ENCODE peak calls at places on chromosomes 7 and 10, in four cellular contexts. D is GM12878, M is HepG2, U is K562. V is an unnamed sample.

GRCh38 chr7:81877890-81878289 is 108.0 kb upstream of the HGF start:
- DNase-seq in M (no peak), D (no peak), U (no peak), V (no peak)

GRCh38 chr10:43648392-43649148 is at the start of gene ZNF32:
- DNase-seq in U (peak; percentile 92), D (no peak), M (peak; percentile 67), V (peak; percentile 91)

GRCh38 chr7:42907316-42907715 is 4.6 kb downstream of the C7orf25 start:
- DNase-seq in D (no peak), M (no peak), U (no peak), V (no peak)

GRCh38 chr10:97542169-97543024 is 30.2 kb upstream of the ANKRD2 start:
- DNase-seq in U (peak; percentile 27), M (peak; percentile 28), D (no peak), V (no peak)

GRCh38 chr10:133094286-133094685 is 6.6 kb downstream of the ADGRA1 start:
- DNase-seq in U (no peak), D (no peak), M (no peak), V (no peak)

GRCh38 chr7:41994046-41994745 is 242.8 kb downstream of the GLI3 start:
- DNase-seq in U (no peak), M (no peak), D (no peak), V (no peak)

GRCh38 chr10:22932626-22933370 is 4.9 kb downstream of the ARMC3 start:
- DNase-seq in U (no peak), M (no peak), D (no peak), V (no peak)

GRCh38 chr10:117000580-117000979 is 4.4 kb downstream of the SHTN1 start:
- DNase-seq in M (no peak), D (no peak), U (peak; percentile 10), V (no peak)

GRCh38 chr10:52644678-52645434 is 127.7 kb downstream of the MBL2 start:
- DNase-seq in U (peak; percentile 24), D (no peak), M (peak; percentile 48), V (peak; percentile 62)

GRCh38 chr7:1176891-1177373 is 16.9 kb upstream of the ZFAND2A start:
- DNase-seq in U (peak; percentile 81), M (peak; percentile 39), D (peak; percentile 15), V (peak; percentile 78)

GRCh38 chr7:26620352-26620751 is 244.0 kb downstream of the SKAP2 start:
- DNase-seq in D (no peak), M (peak; percentile 46), U (peak; percentile 77), V (peak; percentile 25)

GRCh38 chr10:32144817-32145688 is 88.8 kb upstream of the KIF5B start:
- DNase-seq in D (no peak), M (no peak), U (no peak), V (no peak)

GRCh38 chr10:44571701-44572100 is 186.8 kb upstream of the CXCL12 start:
- DNase-seq in D (no peak), U (no peak), M (no peak), V (no peak)

GRCh38 chr10:71665456-71665855 is 54.1 kb downstream of the C10orf105 start:
- DNase-seq in U (no peak), M (no peak), D (no peak), V (no peak)

DNA sequence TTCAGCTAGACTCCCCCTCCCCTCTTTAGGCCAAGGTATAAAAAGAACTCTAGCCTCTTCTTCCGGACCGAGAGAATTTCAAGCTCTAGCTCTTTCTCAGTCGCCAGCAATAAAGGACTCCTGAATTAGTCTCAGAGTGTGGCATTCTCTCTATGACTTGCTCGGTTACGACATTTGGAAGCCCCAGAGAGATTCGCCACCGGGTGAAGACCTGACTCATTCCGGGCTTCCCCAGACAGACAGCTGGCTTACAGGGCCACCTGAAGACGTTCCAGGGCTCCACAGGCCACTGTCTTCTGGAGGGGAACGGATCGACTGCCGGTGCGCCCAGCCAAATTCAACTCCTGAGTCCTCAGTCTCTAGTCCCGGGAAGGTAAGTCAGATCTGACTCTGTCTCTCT is at the start of gene AKR1B15:
- DNase-seq in U (no peak), D (peak; percentile 62), M (no peak), V (no peak)
- TF ChIP-seq FOXK2 in U (no peak), D (no peak), M (no peak), V (no peak)

GRCh38 chr10:29794776-29795635 is 160.2 kb upstream of the SVIL start:
- DNase-seq in M (no peak), U (no peak), D (no peak), V (no peak)
- TF ChIP-seq FOXK2 in M (no peak), U (no peak), D (no peak), V (no peak)

GRCh38 chr7:28480595-28480994 is 68.3 kb downstream of the CREB5 start:
- DNase-seq in U (no peak), D (no peak), M (no peak), V (no peak)

GRCh38 chr7:28484276-28484675 is 72.0 kb downstream of the CREB5 start:
- DNase-seq in U (no peak), D (no peak), M (no peak), V (no peak)

GRCh38 chr7:28481131-28481926 is 69.0 kb downstream of the CREB5 start:
- DNase-seq in D (peak; percentile 85), M (no peak), U (no peak), V (no peak)

GRCh38 chr7:28483112-28483511 is 70.8 kb downstream of the CREB5 start:
- DNase-seq in D (no peak), M (no peak), U (no peak), V (no peak)

DNA sequence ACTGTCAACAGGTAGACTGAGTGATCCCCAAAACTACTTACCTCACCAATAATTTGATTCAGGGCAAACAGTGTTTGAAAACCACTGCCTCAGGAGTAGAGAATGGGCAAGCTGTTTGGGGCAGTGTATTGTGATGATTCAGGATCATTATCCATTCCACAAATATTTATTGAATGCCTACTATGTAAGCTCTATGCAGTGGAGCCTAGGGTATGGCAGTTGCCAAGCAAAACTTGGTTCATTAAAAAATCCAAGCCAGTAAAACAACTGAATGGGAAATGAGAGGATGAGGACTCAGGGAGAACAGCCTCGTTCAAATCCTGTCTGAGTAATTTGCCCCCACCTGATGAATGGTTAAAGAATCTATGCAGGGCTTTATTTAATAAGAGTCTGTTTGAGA is 71.5 kb downstream of the CREB5 start:
- DNase-seq in M (no peak), D (no peak), U (no peak), V (no peak)
- TF ChIP-seq FOXK2 in M (no peak), D (no peak), U (no peak), V (no peak)

DNA sequence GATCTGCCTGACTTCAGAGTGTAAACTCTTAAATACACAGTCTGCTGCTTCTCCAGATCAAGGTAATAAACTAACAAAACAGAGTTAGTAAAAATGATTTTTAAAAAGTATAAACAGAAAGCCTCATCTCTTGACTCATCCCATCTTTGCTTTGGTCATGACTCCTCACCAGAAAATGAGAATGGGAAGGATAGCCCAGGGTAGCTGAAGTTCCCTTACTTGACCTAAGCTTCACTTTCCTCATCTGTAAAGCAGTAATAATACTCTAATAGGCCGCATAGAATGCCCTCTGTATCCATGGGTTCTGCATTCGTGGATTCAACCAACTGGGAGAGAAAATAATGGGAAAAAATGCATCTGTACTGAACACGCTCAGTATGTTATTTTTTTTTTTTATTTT is 11.3 kb upstream of the SLC25A28 start:
- DNase-seq in D (no peak), M (no peak), U (no peak), V (no peak)
- TF ChIP-seq FOXK2 in D (no peak), M (no peak), U (no peak), V (no peak)

DNA sequence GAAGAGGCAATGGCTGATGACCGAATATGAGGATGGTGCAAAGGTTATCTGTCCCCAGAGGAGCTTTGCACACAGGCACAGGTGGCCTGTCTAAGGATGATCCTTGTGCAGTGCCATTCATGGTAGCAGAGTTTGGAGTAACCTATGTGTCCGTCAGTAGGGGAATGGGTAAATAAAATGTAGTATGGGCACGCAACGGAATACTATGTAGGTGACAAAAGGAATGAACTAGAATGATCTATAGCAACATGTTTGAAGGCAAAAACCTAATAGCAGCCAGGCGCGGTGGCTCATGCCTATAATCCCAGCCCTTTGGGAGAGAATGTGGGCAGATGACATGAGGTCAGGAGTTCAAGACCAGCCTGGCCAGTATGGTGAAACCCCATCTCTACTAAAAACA is 41.6 kb upstream of the ECHDC3 start:
- DNase-seq in U (no peak), M (no peak), D (no peak), V (no peak)
- TF ChIP-seq FOXK2 in U (no peak), M (no peak), D (no peak), V (no peak)

V was measured in HEK293T.